ENCODE peak calls at places on chromosomes 12 and 14, in seven cellular contexts. E is HS-27A; P is ELR; L is stimulated activated CD8-positive, alpha-beta memory T cell treated with anti-CD3 and anti-CD28 coated beads, Interleukin-2, amount 100 ng/mL, for 1 hour; T is H54; M is activated CD4-positive, alpha-beta memory T cell treated with anti-CD3 and anti-CD28 coated beads for 36 hours; H is neural progenitor cell. N is an unnamed sample.

GRCh38 chr12:39044754-39045153 is 139.4 kb upstream of the CPNE8 start:
- DNase-seq in E (no peak), P (no peak), L (no peak), T (no peak), M (no peak), H (no peak), N (no peak)

GRCh38 chr12:108356902-108357806 is 18.0 kb upstream of the CMKLR1 start:
- DNase-seq in E (no peak), P (no peak), L (no peak), T (no peak), M (no peak), H (no peak), N (no peak)

GRCh38 chr12:62817556-62818271 is 117.2 kb downstream of the PPM1H start:
- DNase-seq in E (no peak), P (no peak), L (no peak), T (no peak), M (no peak), H (no peak), N (no peak)

GRCh38 chr14:20409226-20409625 is 4.1 kb downstream of the TEP1 start:
- DNase-seq in E (no peak), P (peak; percentile 32), L (no peak), T (no peak), M (no peak), H (no peak), N (no peak)

GRCh38 chr12:1911598-1912575 is 6.6 kb downstream of the CACNA2D4 start:
- DNase-seq in E (no peak), P (no peak), L (no peak), T (no peak), M (no peak), H (no peak), N (no peak)

GRCh38 chr12:15001733-15002471 is 29.1 kb downstream of the PDE6H start:
- DNase-seq in E (no peak), P (no peak), L (no peak), T (no peak), M (no peak), H (peak; percentile 45), N (no peak)

GRCh38 chr12:14920475-14921126 is 17.7 kb downstream of the ERP27 start:
- DNase-seq in E (no peak), P (no peak), L (no peak), T (no peak), M (no peak), H (no peak), N (no peak)

GRCh38 chr14:96146131-96146771 is 58.4 kb upstream of the BDKRB2 start:
- DNase-seq in E (no peak), P (peak; percentile 55), L (no peak), T (no peak), M (no peak), H (no peak), N (no peak)

GRCh38 chr14:96567289-96567899 is 65.2 kb downstream of the PAPOLA start:
- DNase-seq in E (no peak), P (peak; percentile 59), L (no peak), T (no peak), M (no peak), H (peak; percentile 41), N (no peak)